ENCODE peak calls at places on chromosomes 4 and X, in four cellular contexts. E, T, P and G are unnamed samples.

GRCh38 chr4:8086751-8087445 is 71.7 kb downstream of the ABLIM2 start:
- DNase-seq in E (no peak), T (no peak), P (no peak), G (no peak)

GRCh38 chr4:157057187-157057586 is 18.8 kb upstream of the GLRB start:
- DNase-seq in E (no peak), T (no peak), P (no peak), G (no peak)

GRCh38 chr4:11635336-11635735 is 206.6 kb upstream of the HS3ST1 start:
- DNase-seq in E (no peak), T (peak; percentile 91), P (peak; percentile 8), G (no peak)

GRCh38 chr4:76681996-76682395 is 215.9 kb downstream of the SOWAHB start:
- DNase-seq in E (no peak), T (no peak), P (no peak), G (no peak)

GRCh38 chr4:153154010-153154975 is 50.0 kb upstream of the TRIM2 start:
- DNase-seq in E (no peak), T (peak; percentile 47), P (peak; percentile 73), G (no peak)

GRCh38 chrX:43882294-43882681 is at the start of gene MAOB:
- DNase-seq in E (no peak), T (peak; percentile 11), P (peak; percentile 30), G (no peak)

GRCh38 chrX:100410083-100410590 is at the start of gene PCDH19:
- DNase-seq in E (peak; percentile 82), T (peak; percentile 50), P (peak; percentile 64), G (no peak)

GRCh38 chrX:129957241-129958099 is 25.0 kb upstream of the BCORL1 start:
- DNase-seq in E (no peak), T (no peak), P (peak; percentile 70), G (peak; percentile 78)

GRCh38 chr4:10080874-10081606 is 35.6 kb downstream of the WDR1 start:
- DNase-seq in E (no peak), T (no peak), P (no peak), G (no peak)

GRCh38 chrX:149910178-149910695 is 19.1 kb upstream of the HSFX4 start:
- DNase-seq in E (no peak), T (no peak), P (no peak), G (no peak)

DNA sequence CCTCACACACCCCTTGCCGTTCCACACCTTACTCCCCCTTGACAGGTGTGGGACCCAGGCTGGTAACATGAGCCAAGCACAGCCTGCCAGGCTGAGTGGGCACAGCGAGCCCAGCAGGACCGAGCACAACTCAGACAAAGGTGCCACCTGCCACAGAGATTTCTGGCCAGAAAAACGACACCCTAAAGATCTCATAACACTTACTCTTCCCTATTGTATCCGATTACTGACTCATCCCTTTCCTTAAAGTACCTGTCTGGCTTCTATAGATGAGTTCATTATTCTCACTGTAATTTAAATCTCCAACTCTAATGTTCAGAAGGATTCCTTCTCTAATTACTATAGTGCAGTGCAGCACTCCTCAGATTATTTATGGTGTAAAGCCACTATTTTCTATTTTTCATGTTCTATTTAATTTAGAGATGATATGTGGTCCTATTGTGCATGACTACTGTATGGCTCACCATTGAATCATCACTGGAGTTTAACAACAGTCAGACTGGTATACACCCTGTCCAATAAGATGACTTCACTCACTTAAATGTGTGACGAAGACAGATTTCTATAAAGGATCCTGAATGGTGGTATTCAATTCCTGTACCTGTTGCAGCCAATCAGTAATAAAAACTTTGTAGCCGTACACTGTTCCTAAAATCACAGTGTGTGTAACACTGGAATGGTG is 7.6 kb upstream of the SYTL5 start:
- DNase-seq in E (no peak), T (peak; percentile 75), P (peak; percentile 77), G (no peak)
- TF ChIP-seq CTCF in E (no peak), T (no peak), P (no peak), G (no peak)

GRCh38 chr4:6046526-6047129 is 28.4 kb upstream of the C4orf50 start:
- DNase-seq in E (no peak), T (no peak), P (no peak), G (no peak)

GRCh38 chr4:6043843-6044242 is 25.6 kb upstream of the C4orf50 start:
- DNase-seq in E (no peak), T (no peak), P (no peak), G (no peak)

GRCh38 chr4:6043188-6043587 is 25.0 kb upstream of the C4orf50 start:
- DNase-seq in E (no peak), T (no peak), P (no peak), G (no peak)

GRCh38 chr4:6044276-6044675 is 26.0 kb upstream of the C4orf50 start:
- DNase-seq in E (no peak), T (no peak), P (no peak), G (no peak)

DNA sequence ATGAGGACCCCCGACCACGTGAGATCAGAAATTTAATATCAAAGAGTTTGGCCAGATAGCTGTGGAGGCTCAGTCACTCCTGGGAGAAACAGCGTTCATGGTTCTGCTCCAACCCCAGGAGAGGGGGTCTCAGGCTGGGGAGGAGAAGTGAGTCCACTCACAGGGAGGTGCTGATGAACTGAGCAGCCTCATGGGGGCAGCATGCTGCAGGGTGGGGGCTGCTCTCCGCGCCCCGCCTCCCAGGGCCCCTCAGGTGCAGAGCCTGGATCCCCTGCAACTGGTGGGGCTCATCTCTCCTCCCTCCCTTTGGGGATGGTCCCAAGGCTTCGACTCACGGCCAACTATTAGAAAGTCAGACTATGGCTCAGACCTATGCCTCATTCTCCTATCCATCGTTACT is 26.6 kb upstream of the C4orf50 start:
- DNase-seq in E (no peak), T (no peak), P (no peak), G (no peak)
- TF ChIP-seq CTCF in E (no peak), T (no peak), P (no peak), G (peak; percentile 26)

DNA sequence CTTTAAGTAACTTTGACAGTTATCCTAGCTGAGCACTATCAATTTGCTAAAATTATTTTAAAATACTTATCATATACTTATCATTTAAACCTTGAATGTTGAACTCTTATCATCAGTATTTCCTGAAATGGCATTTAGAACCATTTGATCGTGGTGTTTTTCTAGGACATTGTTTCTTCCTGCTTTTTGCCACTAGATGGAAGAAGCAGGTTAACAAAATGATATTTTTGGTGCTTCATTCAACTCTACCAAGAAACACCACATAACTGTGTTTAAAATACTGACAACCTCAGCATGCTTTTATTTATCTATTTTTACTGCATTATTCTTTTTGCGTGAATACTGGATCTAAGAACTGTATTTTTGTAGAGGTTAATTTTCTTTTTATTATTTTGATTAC is 44.6 kb downstream of the C4orf33 start:
- DNase-seq in E (no peak), T (no peak), P (peak; percentile 3), G (no peak)
- TF ChIP-seq CTCF in E (no peak), T (peak; percentile 10), P (peak; percentile 7), G (no peak)

DNA sequence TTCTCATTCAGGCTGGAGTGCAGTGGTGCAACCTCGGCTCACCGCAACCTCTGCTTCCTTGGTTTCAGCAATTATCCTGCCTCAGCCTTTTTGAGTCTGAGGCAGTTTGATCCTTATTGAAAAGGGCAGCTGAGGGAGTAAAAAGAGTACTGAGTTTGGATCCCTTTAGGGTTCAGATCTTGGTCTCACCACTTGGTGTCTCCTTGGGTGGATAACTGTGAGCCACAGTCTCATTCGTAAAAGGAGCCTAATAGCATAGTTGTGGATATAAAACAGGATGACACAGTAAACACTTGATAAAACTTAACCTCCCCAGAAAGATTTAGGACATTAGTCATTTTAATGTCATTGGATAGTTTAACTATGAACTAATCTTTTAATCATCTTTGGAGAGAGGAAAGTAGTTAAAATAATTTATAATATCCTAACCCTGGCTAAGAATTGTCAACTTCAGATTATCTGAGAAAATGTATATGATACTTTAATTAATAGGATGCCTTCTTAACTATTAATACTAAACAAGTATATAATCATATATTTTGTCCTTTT is 173.1 kb downstream of the ANK2 start:
- DNase-seq in E (no peak), T (no peak), P (peak; percentile 65), G (no peak)
- TF ChIP-seq CTCF in E (no peak), T (no peak), P (no peak), G (no peak)